ENCODE peak calls at places on chromosomes 12 and 14, in four cellular contexts. One of them, this sample, is unnamed.

GRCh38 chr14:100864206-100864605 is 38.3 kb downstream of the MEG3 start:
- DNase-seq in DMS153: no peak
- DNase-seq in NCI-H1092 treated with DMSO at 0.1 percent for 48 hours: no peak
- DNase-seq in MCF 10A: no peak
- DNase-seq in this sample: no peak

GRCh38 chr12:1758887-1759286 is 61.5 kb upstream of the LRTM2 start:
- DNase-seq in DMS153: no peak
- DNase-seq in NCI-H1092 treated with DMSO at 0.1 percent for 48 hours: no peak
- DNase-seq in MCF 10A: no peak
- DNase-seq in this sample: no peak

GRCh38 chr12:132423251-132424117 is 66.5 kb upstream of the FBRSL1 start:
- DNase-seq in DMS153: no peak
- DNase-seq in NCI-H1092 treated with DMSO at 0.1 percent for 48 hours: no peak
- DNase-seq in MCF 10A: no peak
- DNase-seq in this sample: no peak

GRCh38 chr12:78916845-78917480 is 52.4 kb downstream of the SYT1 start:
- DNase-seq in DMS153: no peak
- DNase-seq in NCI-H1092 treated with DMSO at 0.1 percent for 48 hours: no peak
- DNase-seq in MCF 10A: peak
- DNase-seq in this sample: no peak

GRCh38 chr12:108610856-108611605 is 13.1 kb upstream of the TMEM119 start:
- DNase-seq in DMS153: no peak
- DNase-seq in NCI-H1092 treated with DMSO at 0.1 percent for 48 hours: no peak
- DNase-seq in MCF 10A: no peak
- DNase-seq in this sample: no peak

GRCh38 chr12:131208425-131208824 is 254.7 kb downstream of the ADGRD1 start:
- DNase-seq in DMS153: no peak
- DNase-seq in NCI-H1092 treated with DMSO at 0.1 percent for 48 hours: no peak
- DNase-seq in MCF 10A: no peak
- DNase-seq in this sample: no peak

GRCh38 chr12:76890407-76891143 is 11.8 kb upstream of the CSRP2 start:
- DNase-seq in DMS153: no peak
- DNase-seq in NCI-H1092 treated with DMSO at 0.1 percent for 48 hours: no peak
- DNase-seq in MCF 10A: peak
- DNase-seq in this sample: no peak

GRCh38 chr14:101078105-101078891 is 174.8 kb upstream of the RTL1 start:
- DNase-seq in DMS153: no peak
- DNase-seq in NCI-H1092 treated with DMSO at 0.1 percent for 48 hours: no peak
- DNase-seq in MCF 10A: no peak
- DNase-seq in this sample: no peak

GRCh38 chr12:6315184-6315583 is 4.7 kb downstream of the PLEKHG6 start:
- DNase-seq in DMS153: no peak
- DNase-seq in NCI-H1092 treated with DMSO at 0.1 percent for 48 hours: no peak
- DNase-seq in MCF 10A: no peak
- DNase-seq in this sample: no peak

GRCh38 chr14:90510208-90510607 is 113.4 kb downstream of the CALM1 start:
- DNase-seq in DMS153: peak
- DNase-seq in NCI-H1092 treated with DMSO at 0.1 percent for 48 hours: peak
- DNase-seq in MCF 10A: no peak
- DNase-seq in this sample: peak

GRCh38 chr14:22497671-22498093 is 91.3 kb downstream of the DAD1 start:
- DNase-seq in DMS153: no peak
- DNase-seq in NCI-H1092 treated with DMSO at 0.1 percent for 48 hours: no peak
- DNase-seq in MCF 10A: no peak
- DNase-seq in this sample: no peak

GRCh38 chr12:95102916-95103671 is 29.7 kb upstream of the NR2C1 start:
- DNase-seq in DMS153: peak
- DNase-seq in NCI-H1092 treated with DMSO at 0.1 percent for 48 hours: peak
- DNase-seq in MCF 10A: peak
- DNase-seq in this sample: peak

GRCh38 chr12:109479761-109480160 is 2.3 kb downstream of the UBE3B start:
- DNase-seq in DMS153: no peak
- DNase-seq in NCI-H1092 treated with DMSO at 0.1 percent for 48 hours: no peak
- DNase-seq in MCF 10A: no peak
- DNase-seq in this sample: no peak

GRCh38 chr12:115042341-115042740 is 358.4 kb upstream of the TBX3 start:
- DNase-seq in DMS153: no peak
- DNase-seq in NCI-H1092 treated with DMSO at 0.1 percent for 48 hours: no peak
- DNase-seq in MCF 10A: no peak
- DNase-seq in this sample: no peak

GRCh38 chr12:19177754-19178153 is 48.2 kb downstream of the PLEKHA5 start:
- DNase-seq in DMS153: no peak
- DNase-seq in NCI-H1092 treated with DMSO at 0.1 percent for 48 hours: no peak
- DNase-seq in MCF 10A: no peak
- DNase-seq in this sample: no peak

GRCh38 chr12:33322519-33322918 is 117.1 kb downstream of the SYT10 start:
- DNase-seq in DMS153: no peak
- DNase-seq in NCI-H1092 treated with DMSO at 0.1 percent for 48 hours: no peak
- DNase-seq in MCF 10A: peak
- DNase-seq in this sample: no peak

GRCh38 chr12:45498645-45499044 is 230.9 kb upstream of the ARID2 start:
- DNase-seq in DMS153: no peak
- DNase-seq in NCI-H1092 treated with DMSO at 0.1 percent for 48 hours: no peak
- DNase-seq in MCF 10A: no peak
- DNase-seq in this sample: no peak

GRCh38 chr14:34181308-34181707 is 230.4 kb upstream of the EGLN3 start:
- DNase-seq in DMS153: peak
- DNase-seq in NCI-H1092 treated with DMSO at 0.1 percent for 48 hours: peak
- DNase-seq in MCF 10A: no peak
- DNase-seq in this sample: no peak

GRCh38 chr12:116693259-116694227 is 44.3 kb downstream of the SPRING1 start:
- DNase-seq in DMS153: peak
- DNase-seq in NCI-H1092 treated with DMSO at 0.1 percent for 48 hours: peak
- DNase-seq in MCF 10A: peak
- DNase-seq in this sample: peak

GRCh38 chr12:42735869-42736361 is 146.4 kb upstream of the PRICKLE1 start:
- DNase-seq in DMS153: no peak
- DNase-seq in NCI-H1092 treated with DMSO at 0.1 percent for 48 hours: no peak
- DNase-seq in MCF 10A: no peak
- DNase-seq in this sample: no peak

GRCh38 chr14:77219591-77219990 is 38.0 kb downstream of the TMEM63C start:
- DNase-seq in DMS153: no peak
- DNase-seq in NCI-H1092 treated with DMSO at 0.1 percent for 48 hours: peak
- DNase-seq in MCF 10A: no peak
- DNase-seq in this sample: no peak

GRCh38 chr14:69344171-69344570 is 53.9 kb downstream of the ERH start:
- DNase-seq in DMS153: no peak
- DNase-seq in NCI-H1092 treated with DMSO at 0.1 percent for 48 hours: no peak
- DNase-seq in MCF 10A: no peak
- DNase-seq in this sample: no peak

GRCh38 chr14:76084374-76084773 is 67.3 kb upstream of the GPATCH2L start:
- DNase-seq in DMS153: no peak
- DNase-seq in NCI-H1092 treated with DMSO at 0.1 percent for 48 hours: no peak
- DNase-seq in MCF 10A: no peak
- DNase-seq in this sample: no peak

GRCh38 chr14:32702571-32702970 is 236.1 kb upstream of the NPAS3 start:
- DNase-seq in DMS153: no peak
- DNase-seq in NCI-H1092 treated with DMSO at 0.1 percent for 48 hours: no peak
- DNase-seq in MCF 10A: no peak
- DNase-seq in this sample: no peak

GRCh38 chr12:131457331-131458047 is 253.4 kb upstream of the SFSWAP start:
- DNase-seq in DMS153: no peak
- DNase-seq in NCI-H1092 treated with DMSO at 0.1 percent for 48 hours: no peak
- DNase-seq in MCF 10A: no peak
- DNase-seq in this sample: no peak

GRCh38 chr12:51546102-51546501 is 44.9 kb upstream of the SCN8A start:
- DNase-seq in DMS153: no peak
- DNase-seq in NCI-H1092 treated with DMSO at 0.1 percent for 48 hours: no peak
- DNase-seq in MCF 10A: no peak
- DNase-seq in this sample: no peak

GRCh38 chr12:49515266-49515665 is 23.6 kb upstream of the KCNH3 start:
- DNase-seq in DMS153: no peak
- DNase-seq in NCI-H1092 treated with DMSO at 0.1 percent for 48 hours: no peak
- DNase-seq in MCF 10A: peak
- DNase-seq in this sample: no peak

GRCh38 chr12:34400423-34400881 is 378.2 kb downstream of the ALG10 start:
- DNase-seq in DMS153: no peak
- DNase-seq in NCI-H1092 treated with DMSO at 0.1 percent for 48 hours: no peak
- DNase-seq in MCF 10A: no peak
- DNase-seq in this sample: no peak

GRCh38 chr12:81295286-81295685 is 217.4 kb downstream of the ACSS3 start:
- DNase-seq in DMS153: no peak
- DNase-seq in NCI-H1092 treated with DMSO at 0.1 percent for 48 hours: no peak
- DNase-seq in MCF 10A: no peak
- DNase-seq in this sample: no peak